ENCODE peak calls at places on chromosomes 11 and 22, in four cellular contexts. C is spleen, H is sigmoid colon, N is heart left ventricle. V is an unnamed sample.
A peak's percentile ranks its signal among the peaks of the same experiment; 100 is the strongest.

GRCh38 chr22:46233231-46233630 is 16.9 kb downstream of the CDPF1 start:
- DNase-seq in C (peak; percentile 76), H (peak; percentile 76), N (peak; percentile 80), V (no peak)

GRCh38 chr11:113664069-113664980 is 41.8 kb downstream of the TMPRSS5 start:
- DNase-seq in C (no peak), H (no peak), N (no peak), V (no peak)

GRCh38 chr11:65718964-65719492 is 1.6 kb downstream of the RNASEH2C start:
- DNase-seq in C (no peak), H (no peak), N (peak; percentile 54), V (no peak)

GRCh38 chr11:6096417-6096816 is 11.1 kb upstream of the OR56B4 start:
- DNase-seq in C (no peak), H (no peak), N (no peak), V (no peak)

GRCh38 chr11:74371269-74372039 is 26.8 kb downstream of the PGM2L1 start:
- DNase-seq in C (no peak), H (no peak), N (no peak), V (no peak)

GRCh38 chr22:48358886-48359612 is 1468.6 kb downstream of the BRD1 start:
- DNase-seq in C (peak; percentile 38), H (peak; percentile 47), N (no peak), V (no peak)

GRCh38 chr22:43888740-43889139 is 3.1 kb downstream of the PNPLA5 start:
- DNase-seq in C (no peak), H (no peak), N (no peak), V (no peak)

GRCh38 chr11:36249271-36249670 is 40.0 kb downstream of the COMMD9 start:
- DNase-seq in C (no peak), H (no peak), N (no peak), V (no peak)

GRCh38 chr11:126628790-126629621 is 273.5 kb downstream of the ST3GAL4 start:
- DNase-seq in C (no peak), H (no peak), N (no peak), V (no peak)

GRCh38 chr11:2774173-2775082 is 74.6 kb upstream of the KCNQ1OT1 start:
- DNase-seq in C (peak; percentile 47), H (no peak), N (peak; percentile 9), V (no peak)

GRCh38 chr11:2135018-2135569 is 4.1 kb downstream of the IGF2 start:
- DNase-seq in C (no peak), H (no peak), N (peak; percentile 19), V (peak; percentile 45)

GRCh38 chr22:30968015-30968923 is at the start of gene MORC2:
- DNase-seq in C (no peak), H (peak; percentile 84), N (peak; percentile 66), V (peak; percentile 82)

GRCh38 chr11:122512688-122513087 is 142.8 kb upstream of the UBASH3B start:
- DNase-seq in C (no peak), H (no peak), N (no peak), V (no peak)

GRCh38 chr22:32326647-32327046 is 31.0 kb upstream of the RFPL3 start:
- DNase-seq in C (peak; percentile 43), H (no peak), N (no peak), V (no peak)

GRCh38 chr11:107669156-107669740 is 42.6 kb downstream of the SLN start:
- DNase-seq in C (no peak), H (no peak), N (no peak), V (no peak)

GRCh38 chr11:61555978-61556377 is 24.9 kb downstream of the SYT7 start:
- DNase-seq in C (no peak), H (no peak), N (no peak), V (no peak)

GRCh38 chr11:68914761-68915160 is 11.1 kb downstream of the IGHMBP2 start:
- DNase-seq in C (peak; percentile 45), H (peak; percentile 44), N (no peak), V (no peak)

GRCh38 chr11:27599217-27599616 is 92.6 kb upstream of the LIN7C start:
- DNase-seq in C (no peak), H (no peak), N (peak; percentile 20), V (no peak)

GRCh38 chr22:27153386-27153785 is 496.0 kb downstream of the MIAT start:
- DNase-seq in C (no peak), H (no peak), N (no peak), V (no peak)

GRCh38 chr11:45331839-45332485 is 45.8 kb upstream of the SYT13 start:
- DNase-seq in C (no peak), H (no peak), N (no peak), V (no peak)

GRCh38 chr11:82049199-82049598 is 684.5 kb downstream of the FAM181B start:
- DNase-seq in C (no peak), H (no peak), N (no peak), V (no peak)

GRCh38 chr11:15629690-15630321 is 515.1 kb downstream of the INSC start:
- DNase-seq in C (no peak), H (no peak), N (peak; percentile 44), V (peak; percentile 51)

GRCh38 chr11:2588809-2589537 is 110.8 kb downstream of the KCNQ1OT1 start:
- DNase-seq in C (peak; percentile 63), H (no peak), N (no peak), V (peak; percentile 74)

GRCh38 chr11:117188620-117189081 is 10.1 kb downstream of the SIDT2 start:
- DNase-seq in C (peak; percentile 80), H (peak; percentile 74), N (peak; percentile 56), V (peak; percentile 39)

GRCh38 chr22:49108636-49109315 is 718.9 kb downstream of the BRD1 start:
- DNase-seq in C (no peak), H (peak; percentile 38), N (no peak), V (no peak)

GRCh38 chr11:8503872-8504491 is 90.0 kb downstream of the STK33 start:
- DNase-seq in C (no peak), H (no peak), N (no peak), V (peak; percentile 33)

GRCh38 chr11:120945042-120945441 is 78.9 kb upstream of the TBCEL start:
- DNase-seq in C (no peak), H (no peak), N (no peak), V (no peak)
- H3K4me3 ChIP-seq in C (no peak overlapping the region), H (no peak overlapping the region), N (no peak overlapping the region), V (no peak overlapping the region)

DNA sequence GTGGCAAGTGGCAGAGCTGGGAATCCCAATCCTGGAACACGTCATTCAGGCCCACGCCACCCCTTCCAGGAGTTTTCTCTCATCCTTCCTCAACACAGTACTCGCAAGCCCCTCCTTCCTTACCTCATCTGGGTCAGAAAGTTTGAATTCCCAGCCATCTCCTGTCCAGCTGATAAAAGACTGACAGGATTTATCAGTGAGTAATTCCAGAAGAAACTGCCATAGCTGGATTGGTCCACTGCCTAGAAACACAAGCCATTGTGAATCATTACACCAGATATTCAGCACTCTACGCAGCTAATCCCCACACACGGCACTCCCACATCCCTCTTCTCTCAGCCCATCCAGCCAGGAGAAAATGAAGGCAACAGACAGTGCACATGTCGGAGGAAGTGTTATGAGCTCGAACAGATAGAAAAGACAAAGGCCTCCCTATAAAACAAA is 124.0 kb downstream of the ETS1 start:
- DNase-seq in C (no peak), H (no peak), N (peak; percentile 64), V (no peak)
- H3K4me1 ChIP-seq in C (peaks cover 70% of the 10 kb centered on the region), H (peaks cover 26% of the 10 kb centered on the region), N (peaks cover 61% of the 10 kb centered on the region), V (peaks cover 23% of the 10 kb centered on the region)

GRCh38 chr11:20162824-20163777 is 2.8 kb upstream of the DBX1 start:
- DNase-seq in C (no peak), H (no peak), N (no peak), V (no peak)
- H3K4me3 ChIP-seq in C (no peak overlapping the region), H (peak overlapping the region; percentile 19), N (peak overlapping the region; percentile 34), V (no peak overlapping the region)

GRCh38 chr11:119373917-119374631 is 7.4 kb downstream of the USP2 start:
- DNase-seq in C (no peak), H (no peak), N (peak; percentile 67), V (no peak)
- H3K4me1 ChIP-seq in C (peaks cover 6% of the 10 kb centered on the region), H (peaks cover 29% of the 10 kb centered on the region), N (peaks cover 49% of the 10 kb centered on the region), V (peaks cover 29% of the 10 kb centered on the region)

DNA sequence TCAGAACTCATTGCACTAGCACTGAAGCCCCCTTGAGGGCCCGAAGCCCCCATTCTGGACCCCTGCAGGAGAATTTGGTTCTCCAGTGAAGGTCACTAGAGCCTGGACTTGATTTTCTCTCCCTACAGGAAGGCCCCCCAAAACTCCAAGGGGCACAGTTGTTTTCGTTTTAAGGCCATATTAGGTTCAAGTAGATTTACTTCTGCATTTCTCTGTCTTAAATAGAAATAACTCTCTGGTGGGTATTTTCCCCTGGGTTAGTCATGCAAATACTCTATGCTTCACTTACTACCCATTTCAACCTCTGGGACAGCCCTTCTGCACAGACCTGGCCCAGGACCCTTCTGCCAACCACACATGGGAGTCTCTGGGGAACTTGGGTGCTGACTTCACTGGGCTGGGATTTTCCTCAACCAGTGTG is 41.6 kb downstream of the WEE1 start:
- DNase-seq in C (no peak), H (no peak), N (no peak), V (no peak)
- H3K4me3 ChIP-seq in C (no peak overlapping the region), H (no peak overlapping the region), N (peak overlapping the region; percentile 62), V (no peak overlapping the region)

GRCh38 chr22:21837184-21837979 is 30.1 kb downstream of the MAPK1 start:
- DNase-seq in C (no peak), H (no peak), N (no peak), V (no peak)
- H3K4me1 ChIP-seq in C (peaks cover 48% of the 10 kb centered on the region), H (peaks cover 49% of the 10 kb centered on the region), N (peaks cover 48% of the 10 kb centered on the region), V (peaks cover 9% of the 10 kb centered on the region)

GRCh38 chr11:92224394-92225205 is at the start of gene FAT3:
- DNase-seq in C (no peak), H (peak; percentile 68), N (no peak), V (no peak)
- H3K4me3 ChIP-seq in C (peak within 1 kb of the TSS; percentile 8), H (peak within 1 kb of the TSS; percentile 45), N (peak within 1 kb of the TSS; percentile 49), V (no peak within 1 kb of the TSS)

DNA sequence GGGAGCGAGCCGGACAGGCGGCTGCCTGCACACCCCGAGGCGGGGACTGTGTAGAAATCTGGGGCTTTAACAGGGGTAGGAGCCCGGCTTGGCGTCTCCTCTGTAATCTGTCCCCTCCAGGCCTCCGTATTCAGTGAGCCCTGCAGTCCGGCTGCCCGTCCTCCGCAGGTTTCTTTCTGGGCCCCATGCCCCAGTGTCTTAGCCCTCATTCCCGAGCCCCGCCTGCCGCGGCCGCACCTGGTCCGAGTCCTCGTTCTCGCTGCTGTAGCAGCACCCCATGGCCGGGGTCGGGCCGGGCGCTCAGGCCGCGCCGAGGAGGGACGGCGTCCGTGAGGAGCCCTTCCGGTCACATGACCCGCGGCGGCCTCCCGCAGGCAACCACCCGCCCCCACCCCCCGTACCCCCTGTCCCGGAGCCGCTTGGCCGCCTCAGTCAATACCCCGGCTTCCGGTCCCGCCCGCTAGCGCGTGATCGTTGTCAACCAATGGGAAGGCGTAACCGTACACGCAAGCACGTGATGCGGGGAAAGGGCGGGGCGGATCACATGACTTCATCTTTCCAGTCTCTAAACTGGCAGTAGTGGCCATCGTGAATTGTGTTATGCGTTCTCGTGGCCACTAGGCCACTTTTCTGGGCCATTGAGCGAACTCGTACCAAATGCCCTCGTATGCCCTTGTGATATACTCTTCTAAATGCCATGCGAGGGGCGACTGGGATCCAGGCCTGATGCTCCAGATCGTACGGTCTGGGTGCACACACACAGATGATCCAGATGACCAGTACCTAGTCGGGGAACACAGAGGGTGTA is at the start of gene LAMTOR1:
- DNase-seq in C (peak; percentile 98), H (peak; percentile 100), N (peak; percentile 100), V (peak; percentile 100)
- H3K4me1 ChIP-seq in C (peaks cover 44% of the 10 kb centered on the region), H (peaks cover 23% of the 10 kb centered on the region), N (peaks cover 31% of the 10 kb centered on the region), V (peaks cover 15% of the 10 kb centered on the region)

GRCh38 chr11:12692238-12693074 is 18.2 kb downstream of the TEAD1 start:
- DNase-seq in C (no peak), H (peak; percentile 97), N (peak; percentile 91), V (peak; percentile 96)
- H3K4me3 ChIP-seq in C (no peak overlapping the region), H (peak overlapping the region; percentile 7), N (peak overlapping the region; percentile 21), V (no peak overlapping the region)

V was measured in mucosa of descending colon.